ENCODE peak calls at places on chromosomes 11 and 22, in ten cellular contexts. Z is mucosa of gallbladder, E is astrocyte of the spinal cord, H is NCI-H1436, O is T-cell, F is H9, I is iris pigment epithelial cell, N is cardiac fibroblast, W is endothelial cell, L is B cell. J is an unnamed sample.

GRCh38 chr22:26777402-26777801 is 120.0 kb downstream of the MIAT start:
- DNase-seq in Z (no peak), E (no peak), H (no peak), O (no peak), F (peak), I (peak), N (no peak), W (no peak), L (no peak), J (peak)

GRCh38 chr11:28697920-28698827 is 590.0 kb downstream of the METTL15 start:
- DNase-seq in Z (peak), E (peak), H (peak), O (no peak), F (peak), I (peak), N (peak), W (peak), L (no peak), J (peak)

GRCh38 chr22:37234736-37235711 is 9.0 kb downstream of the RAC2 start:
- DNase-seq in Z (no peak), E (no peak), H (no peak), O (no peak), F (no peak), I (no peak), N (no peak), W (no peak), L (peak), J (peak)

GRCh38 chr11:133809525-133810178 is 35.7 kb downstream of the SPATA19 start:
- DNase-seq in Z (no peak), E (no peak), H (no peak), O (no peak), F (peak), I (no peak), N (no peak), W (no peak), L (no peak), J (no peak)

GRCh38 chr11:65711785-65712632 is at the start of gene KAT5:
- DNase-seq in Z (peak), E (peak), H (peak), O (peak), F (peak), I (peak), N (peak), W (peak), L (peak), J (peak)

GRCh38 chr11:106986261-106986660 is 32.0 kb downstream of the GUCY1A2 start:
- DNase-seq in Z (no peak), E (peak), H (no peak), O (no peak), F (no peak), I (peak), N (peak), W (no peak), L (no peak), J (no peak)

GRCh38 chr22:33917744-33918406 is 2.4 kb downstream of the LARGE1 start:
- DNase-seq in Z (no peak), E (no peak), H (no peak), O (no peak), F (peak), I (no peak), N (peak), W (no peak), L (no peak), J (no peak)

GRCh38 chr11:128021304-128022006 is 565.9 kb downstream of the ETS1 start:
- DNase-seq in Z (peak), E (no peak), H (peak), O (no peak), F (peak), I (no peak), N (peak), W (peak), L (no peak), J (peak)

GRCh38 chr11:76236092-76237026 is 30.1 kb upstream of the WNT11 start:
- DNase-seq in Z (peak), E (no peak), H (no peak), O (no peak), F (peak), I (peak), N (no peak), W (no peak), L (peak), J (peak)

GRCh38 chr11:1899686-1900085 is 8.0 kb upstream of the PRR33 start:
- DNase-seq in Z (no peak), E (no peak), H (no peak), O (no peak), F (no peak), I (no peak), N (no peak), W (no peak), L (no peak), J (no peak)

GRCh38 chr11:35082322-35083180 is 56.4 kb upstream of the CD44 start:
- DNase-seq in Z (peak), E (peak), H (no peak), O (peak), F (peak), I (peak), N (peak), W (no peak), L (peak), J (peak)

GRCh38 chr11:115421338-115422012 is 82.7 kb downstream of the CADM1 start:
- DNase-seq in Z (no peak), E (no peak), H (no peak), O (no peak), F (no peak), I (no peak), N (no peak), W (no peak), L (no peak), J (no peak)

GRCh38 chr11:116461789-116462188 is 311.0 kb downstream of the BUD13 start:
- DNase-seq in Z (no peak), E (no peak), H (peak), O (no peak), F (peak), I (no peak), N (no peak), W (no peak), L (no peak), J (peak)

GRCh38 chr11:31973175-31973574 is 117.7 kb upstream of the RCN1 start:
- DNase-seq in Z (no peak), E (no peak), H (no peak), O (no peak), F (no peak), I (no peak), N (no peak), W (no peak), L (no peak), J (no peak)

GRCh38 chr11:84855846-84856245 is 771.3 kb downstream of the DLG2 start:
- DNase-seq in Z (no peak), E (peak), H (no peak), O (no peak), F (no peak), I (peak), N (peak), W (no peak), L (no peak), J (no peak)

GRCh38 chr11:108221981-108222685 is at the start of gene NPAT:
- DNase-seq in Z (no peak), E (peak), H (peak), O (no peak), F (no peak), I (no peak), N (no peak), W (no peak), L (peak), J (no peak)

GRCh38 chr11:75480185-75480889 is 45.4 kb downstream of the GDPD5 start:
- DNase-seq in Z (no peak), E (no peak), H (no peak), O (no peak), F (no peak), I (no peak), N (no peak), W (no peak), L (no peak), J (no peak)

GRCh38 chr11:1796297-1797011 is 32.7 kb upstream of the CTSD start:
- DNase-seq in Z (no peak), E (no peak), H (no peak), O (no peak), F (peak), I (no peak), N (no peak), W (no peak), L (no peak), J (no peak)

GRCh38 chr11:130499828-130500227 is 51.4 kb downstream of the ADAMTS15 start:
- DNase-seq in Z (no peak), E (no peak), H (no peak), O (no peak), F (no peak), I (peak), N (peak), W (no peak), L (no peak), J (no peak)

GRCh38 chr11:100731471-100731870 is 44.4 kb downstream of the ARHGAP42 start:
- DNase-seq in Z (no peak), E (no peak), H (no peak), O (no peak), F (no peak), I (no peak), N (no peak), W (no peak), L (no peak), J (no peak)

GRCh38 chr11:62148271-62148980 is 24.6 kb downstream of the INCENP start:
- DNase-seq in Z (no peak), E (no peak), H (no peak), O (no peak), F (no peak), I (no peak), N (no peak), W (no peak), L (peak), J (no peak)

GRCh38 chr11:36540998-36541397 is 26.8 kb upstream of the RAG1 start:
- DNase-seq in Z (peak), E (peak), H (no peak), O (no peak), F (peak), I (peak), N (peak), W (peak), L (no peak), J (peak)

J was measured in iPS-NIHi11.